ENCODE peak calls at places on chromosomes 5 and 9, in ten cellular contexts. One of them, this sample, is unnamed.

GRCh38 chr9:30235068-30235467 is 2149.4 kb upstream of the ACO1 start:
- DNase-seq in AG09309: no peak
- DNase-seq in GM12865: no peak
- DNase-seq in endothelial cell: no peak
- DNase-seq in HCT116: no peak
- DNase-seq in coronary artery: no peak
- DNase-seq in dorsolateral prefrontal cortex: no peak
- DNase-seq in B cell: no peak
- DNase-seq in upper lobe of left lung: no peak
- DNase-seq in adrenal gland: no peak
- DNase-seq in this sample: no peak

GRCh38 chr9:103991698-103992097 is 102.4 kb upstream of the SMC2 start:
- DNase-seq in GM12865: peak
- DNase-seq in dorsolateral prefrontal cortex: no peak
- DNase-seq in HCT116: no peak
- DNase-seq in coronary artery: no peak
- DNase-seq in upper lobe of left lung: no peak
- DNase-seq in endothelial cell: no peak
- DNase-seq in adrenal gland: no peak
- DNase-seq in B cell: no peak
- DNase-seq in AG09309: no peak
- DNase-seq in this sample: no peak

GRCh38 chr5:5318426-5319205 is 103.9 kb upstream of the ICE1 start:
- DNase-seq in dorsolateral prefrontal cortex: no peak
- DNase-seq in coronary artery: no peak
- DNase-seq in B cell: no peak
- DNase-seq in GM12865: no peak
- DNase-seq in adrenal gland: no peak
- DNase-seq in upper lobe of left lung: no peak
- DNase-seq in HCT116: no peak
- DNase-seq in AG09309: no peak
- DNase-seq in endothelial cell: no peak
- DNase-seq in this sample: no peak

GRCh38 chr9:69936427-69936826 is 107.2 kb upstream of the MAMDC2 start:
- DNase-seq in adrenal gland: no peak
- DNase-seq in coronary artery: no peak
- DNase-seq in upper lobe of left lung: no peak
- DNase-seq in HCT116: no peak
- DNase-seq in dorsolateral prefrontal cortex: no peak
- DNase-seq in GM12865: no peak
- DNase-seq in B cell: no peak
- DNase-seq in endothelial cell: no peak
- DNase-seq in AG09309: no peak
- DNase-seq in this sample: no peak

GRCh38 chr9:113543286-113544000 is 79.9 kb downstream of the RGS3 start:
- DNase-seq in upper lobe of left lung: no peak
- DNase-seq in AG09309: no peak
- DNase-seq in dorsolateral prefrontal cortex: no peak
- DNase-seq in GM12865: no peak
- DNase-seq in coronary artery: peak
- DNase-seq in endothelial cell: no peak
- DNase-seq in adrenal gland: no peak
- DNase-seq in HCT116: no peak
- DNase-seq in B cell: no peak
- DNase-seq in this sample: no peak

GRCh38 chr5:173782671-173783101 is 105.5 kb upstream of the CPEB4 start:
- DNase-seq in B cell: no peak
- DNase-seq in GM12865: no peak
- DNase-seq in coronary artery: no peak
- DNase-seq in endothelial cell: no peak
- DNase-seq in AG09309: no peak
- DNase-seq in upper lobe of left lung: no peak
- DNase-seq in dorsolateral prefrontal cortex: no peak
- DNase-seq in adrenal gland: no peak
- DNase-seq in HCT116: no peak
- DNase-seq in this sample: no peak

GRCh38 chr5:173232499-173233346 is 2.3 kb downstream of the NKX2-5 start:
- DNase-seq in HCT116: no peak
- DNase-seq in GM12865: no peak
- DNase-seq in dorsolateral prefrontal cortex: no peak
- DNase-seq in adrenal gland: no peak
- DNase-seq in upper lobe of left lung: no peak
- DNase-seq in B cell: no peak
- DNase-seq in endothelial cell: peak
- DNase-seq in AG09309: no peak
- DNase-seq in coronary artery: no peak
- DNase-seq in this sample: no peak

GRCh38 chr5:35771321-35771720 is 85.4 kb upstream of the IL7R start:
- DNase-seq in HCT116: no peak
- DNase-seq in adrenal gland: no peak
- DNase-seq in endothelial cell: no peak
- DNase-seq in upper lobe of left lung: no peak
- DNase-seq in dorsolateral prefrontal cortex: no peak
- DNase-seq in GM12865: no peak
- DNase-seq in AG09309: peak
- DNase-seq in coronary artery: no peak
- DNase-seq in B cell: no peak
- DNase-seq in this sample: no peak

GRCh38 chr9:18520395-18520794 is 46.4 kb downstream of the ADAMTSL1 start:
- DNase-seq in upper lobe of left lung: no peak
- DNase-seq in HCT116: no peak
- DNase-seq in adrenal gland: peak
- DNase-seq in dorsolateral prefrontal cortex: no peak
- DNase-seq in AG09309: no peak
- DNase-seq in endothelial cell: no peak
- DNase-seq in coronary artery: no peak
- DNase-seq in GM12865: no peak
- DNase-seq in B cell: no peak
- DNase-seq in this sample: no peak

GRCh38 chr9:123460091-123460490 is 104.1 kb downstream of the CRB2 start:
- DNase-seq in adrenal gland: no peak
- DNase-seq in AG09309: peak
- DNase-seq in coronary artery: no peak
- DNase-seq in B cell: no peak
- DNase-seq in upper lobe of left lung: no peak
- DNase-seq in HCT116: no peak
- DNase-seq in dorsolateral prefrontal cortex: no peak
- DNase-seq in endothelial cell: no peak
- DNase-seq in GM12865: no peak
- DNase-seq in this sample: no peak

DNA sequence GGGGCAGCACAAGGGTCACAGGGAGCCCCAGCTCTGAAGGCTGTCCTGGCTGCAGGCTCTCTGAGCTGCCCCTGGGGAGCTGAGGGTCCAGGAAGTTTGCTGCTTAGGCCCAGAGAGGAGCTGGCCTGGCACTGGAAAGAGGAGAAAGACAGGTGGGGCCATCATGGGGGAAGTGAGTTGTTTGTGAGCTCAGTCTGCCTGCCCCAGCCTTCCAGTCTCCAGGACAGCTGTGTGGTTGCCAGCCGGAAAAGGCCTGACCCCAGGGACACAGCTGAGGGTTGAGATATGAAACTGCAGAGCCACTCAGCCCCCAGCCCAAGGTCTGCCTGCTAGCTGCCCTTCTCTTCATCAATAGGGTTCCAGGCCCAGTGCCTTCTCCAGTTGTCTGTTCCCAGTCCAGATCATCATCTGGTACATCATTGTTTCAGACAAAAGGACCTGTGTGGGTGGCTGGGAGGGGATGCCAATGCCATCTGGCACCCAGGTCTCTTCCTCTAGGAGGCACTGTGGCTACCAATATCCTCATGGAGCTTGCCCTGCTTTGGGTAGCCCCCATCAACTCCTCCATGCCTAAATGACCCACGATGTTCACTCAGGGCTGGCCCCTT is 4.2 kb upstream of the DDX41 start:
- DNase-seq in dorsolateral prefrontal cortex: no peak
- DNase-seq in endothelial cell: no peak
- DNase-seq in adrenal gland: no peak
- DNase-seq in HCT116: no peak
- DNase-seq in AG09309: no peak
- DNase-seq in coronary artery: no peak
- DNase-seq in GM12865: no peak
- DNase-seq in B cell: no peak
- DNase-seq in upper lobe of left lung: no peak
- DNase-seq in this sample: no peak
- TF ChIP-seq CTCF in dorsolateral prefrontal cortex: no peak
- TF ChIP-seq CTCF in endothelial cell: no peak
- TF ChIP-seq CTCF in adrenal gland: no peak
- TF ChIP-seq CTCF in HCT116: peak
- TF ChIP-seq CTCF in AG09309: no peak
- TF ChIP-seq CTCF in coronary artery: no peak
- TF ChIP-seq CTCF in GM12865: no peak
- TF ChIP-seq CTCF in B cell: no peak
- TF ChIP-seq CTCF in upper lobe of left lung: no peak
- TF ChIP-seq CTCF in this sample: no peak

DNA sequence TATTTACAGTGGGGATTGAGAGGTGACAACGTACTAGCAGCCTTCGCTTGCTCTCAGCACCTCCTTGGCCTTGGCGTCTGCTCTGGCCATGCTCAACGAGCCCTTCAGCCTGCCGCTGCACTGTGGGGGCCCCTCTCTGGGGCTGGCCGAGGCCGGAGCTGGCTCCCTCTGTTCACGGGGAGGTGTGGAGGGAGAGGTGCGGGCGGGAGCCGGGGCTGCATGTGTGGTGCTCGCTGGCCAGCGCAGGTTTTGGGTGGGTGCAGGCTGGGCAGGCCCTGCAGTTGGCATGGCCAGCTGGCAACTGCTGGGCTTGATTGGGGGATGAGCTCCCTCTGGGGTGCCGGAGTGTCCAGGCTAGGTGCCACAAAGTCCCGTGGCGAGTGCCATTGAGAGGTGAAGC is 5.8 kb upstream of the DMRTA1 start:
- DNase-seq in coronary artery: no peak
- DNase-seq in upper lobe of left lung: no peak
- DNase-seq in HCT116: no peak
- DNase-seq in dorsolateral prefrontal cortex: no peak
- DNase-seq in adrenal gland: no peak
- DNase-seq in B cell: no peak
- DNase-seq in AG09309: no peak
- DNase-seq in endothelial cell: no peak
- DNase-seq in GM12865: no peak
- DNase-seq in this sample: no peak
- TF ChIP-seq CTCF in coronary artery: no peak
- TF ChIP-seq CTCF in upper lobe of left lung: no peak
- TF ChIP-seq CTCF in HCT116: no peak
- TF ChIP-seq CTCF in dorsolateral prefrontal cortex: no peak
- TF ChIP-seq CTCF in adrenal gland: no peak
- TF ChIP-seq CTCF in B cell: no peak
- TF ChIP-seq CTCF in AG09309: no peak
- TF ChIP-seq CTCF in endothelial cell: no peak
- TF ChIP-seq CTCF in GM12865: no peak
- TF ChIP-seq CTCF in this sample: no peak

DNA sequence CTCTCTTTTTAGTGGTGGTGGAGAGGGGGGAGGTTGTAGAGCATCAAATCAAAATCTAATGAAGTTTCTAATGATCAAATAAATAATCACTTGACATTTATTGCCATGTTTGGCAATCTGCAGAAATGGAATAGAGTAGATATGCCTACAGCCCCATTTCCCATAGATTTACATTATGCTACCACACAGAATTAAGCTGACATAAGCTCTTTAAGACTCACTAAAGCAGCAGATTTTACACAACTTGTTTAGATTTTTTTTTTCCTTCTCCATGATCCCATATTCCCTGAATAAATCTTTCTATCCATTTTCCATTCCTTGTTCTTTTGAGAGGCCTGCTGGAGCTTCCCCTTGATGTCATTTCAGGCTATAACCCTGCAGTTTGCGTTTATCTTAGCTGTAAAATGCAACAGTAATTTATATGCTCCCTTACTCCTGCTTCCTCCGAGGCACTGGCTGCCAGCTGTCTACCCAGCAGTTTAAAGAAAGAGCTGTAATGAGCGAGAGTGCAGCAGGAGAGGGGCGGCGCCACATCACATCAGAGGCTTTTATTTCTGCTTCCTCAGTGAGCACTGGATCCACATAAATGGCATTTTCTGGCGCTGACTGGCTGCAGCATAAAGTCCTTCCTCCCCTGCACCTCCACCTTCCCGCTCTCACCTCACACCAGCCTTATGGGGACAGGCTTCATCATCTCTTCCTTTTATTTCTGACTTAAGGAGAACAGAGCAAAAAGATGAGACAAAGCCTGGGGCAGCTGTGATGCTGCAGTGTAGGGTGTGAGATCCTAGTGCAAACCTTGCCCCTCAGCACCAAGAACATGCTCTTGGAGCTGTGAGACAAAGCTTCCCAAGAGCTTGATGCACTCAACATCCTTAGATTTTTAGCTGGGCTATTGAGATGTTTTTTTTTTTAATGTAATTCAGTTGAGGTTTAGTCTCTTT is 829.4 kb upstream of the ZNF608 start:
- DNase-seq in endothelial cell: no peak
- DNase-seq in GM12865: no peak
- DNase-seq in dorsolateral prefrontal cortex: peak
- DNase-seq in HCT116: no peak
- DNase-seq in upper lobe of left lung: no peak
- DNase-seq in coronary artery: no peak
- DNase-seq in B cell: no peak
- DNase-seq in adrenal gland: no peak
- DNase-seq in AG09309: no peak
- DNase-seq in this sample: no peak
- TF ChIP-seq CTCF in endothelial cell: no peak
- TF ChIP-seq CTCF in GM12865: no peak
- TF ChIP-seq CTCF in dorsolateral prefrontal cortex: peak
- TF ChIP-seq CTCF in HCT116: no peak
- TF ChIP-seq CTCF in upper lobe of left lung: no peak
- TF ChIP-seq CTCF in coronary artery: no peak
- TF ChIP-seq CTCF in B cell: no peak
- TF ChIP-seq CTCF in adrenal gland: no peak
- TF ChIP-seq CTCF in AG09309: no peak
- TF ChIP-seq CTCF in this sample: no peak

GRCh38 chr5:135546014-135546413 is 10.2 kb upstream of the NEUROG1 start:
- DNase-seq in dorsolateral prefrontal cortex: no peak
- DNase-seq in upper lobe of left lung: no peak
- DNase-seq in AG09309: no peak
- DNase-seq in GM12865: no peak
- DNase-seq in adrenal gland: no peak
- DNase-seq in B cell: no peak
- DNase-seq in HCT116: no peak
- DNase-seq in coronary artery: no peak
- DNase-seq in endothelial cell: no peak
- DNase-seq in this sample: no peak

GRCh38 chr5:135551593-135552447 is 16.1 kb upstream of the NEUROG1 start:
- DNase-seq in upper lobe of left lung: peak
- DNase-seq in coronary artery: no peak
- DNase-seq in B cell: no peak
- DNase-seq in endothelial cell: peak
- DNase-seq in adrenal gland: peak
- DNase-seq in GM12865: peak
- DNase-seq in AG09309: peak
- DNase-seq in dorsolateral prefrontal cortex: peak
- DNase-seq in HCT116: peak
- DNase-seq in this sample: peak

GRCh38 chr5:135547590-135548254 is 12.0 kb upstream of the NEUROG1 start:
- DNase-seq in upper lobe of left lung: no peak
- DNase-seq in endothelial cell: no peak
- DNase-seq in AG09309: no peak
- DNase-seq in adrenal gland: no peak
- DNase-seq in HCT116: no peak
- DNase-seq in B cell: no peak
- DNase-seq in coronary artery: no peak
- DNase-seq in GM12865: no peak
- DNase-seq in dorsolateral prefrontal cortex: no peak
- DNase-seq in this sample: no peak

GRCh38 chr5:135546912-135547311 is 11.1 kb upstream of the NEUROG1 start:
- DNase-seq in GM12865: no peak
- DNase-seq in endothelial cell: no peak
- DNase-seq in coronary artery: no peak
- DNase-seq in dorsolateral prefrontal cortex: no peak
- DNase-seq in upper lobe of left lung: no peak
- DNase-seq in HCT116: no peak
- DNase-seq in AG09309: no peak
- DNase-seq in adrenal gland: no peak
- DNase-seq in B cell: no peak
- DNase-seq in this sample: no peak

GRCh38 chr5:135549413-135549812 is 13.6 kb upstream of the NEUROG1 start:
- DNase-seq in adrenal gland: no peak
- DNase-seq in dorsolateral prefrontal cortex: no peak
- DNase-seq in AG09309: no peak
- DNase-seq in GM12865: no peak
- DNase-seq in HCT116: no peak
- DNase-seq in endothelial cell: no peak
- DNase-seq in coronary artery: no peak
- DNase-seq in B cell: no peak
- DNase-seq in upper lobe of left lung: no peak
- DNase-seq in this sample: no peak
- TF ChIP-seq CTCF in adrenal gland: no peak
- TF ChIP-seq CTCF in dorsolateral prefrontal cortex: no peak
- TF ChIP-seq CTCF in AG09309: no peak
- TF ChIP-seq CTCF in GM12865: no peak
- TF ChIP-seq CTCF in HCT116: no peak
- TF ChIP-seq CTCF in endothelial cell: no peak
- TF ChIP-seq CTCF in coronary artery: no peak
- TF ChIP-seq CTCF in B cell: no peak
- TF ChIP-seq CTCF in upper lobe of left lung: no peak
- TF ChIP-seq CTCF in this sample: no peak

This sample was measured in progenitor cell of endocrine pancreas.